ENCODE peak calls at places on chromosome 17, in six cellular contexts. One of them, this sample, is unnamed.

GRCh38 chr17:64940055-64940454 is 20.8 kb upstream of the LRRC37A3 start:
- DNase-seq in colonic mucosa: no peak
- DNase-seq in psoas muscle: no peak
- DNase-seq in tibial nerve: no peak
- DNase-seq in A673: no peak
- DNase-seq in OCI-LY7: no peak
- DNase-seq in this sample: no peak

GRCh38 chr17:55264273-55264639 is 504 bp upstream of the HLF start:
- DNase-seq in colonic mucosa: no peak
- DNase-seq in psoas muscle: no peak
- DNase-seq in tibial nerve: no peak
- DNase-seq in A673: no peak
- DNase-seq in OCI-LY7: no peak
- DNase-seq in this sample: no peak

GRCh38 chr17:44940768-44941167 is 6.8 kb downstream of the KIF18B start:
- DNase-seq in colonic mucosa: no peak
- DNase-seq in psoas muscle: no peak
- DNase-seq in tibial nerve: no peak
- DNase-seq in A673: no peak
- DNase-seq in OCI-LY7: no peak
- DNase-seq in this sample: no peak

GRCh38 chr17:71792966-71793365 is 327.9 kb upstream of the SOX9 start:
- DNase-seq in colonic mucosa: no peak
- DNase-seq in psoas muscle: no peak
- DNase-seq in tibial nerve: no peak
- DNase-seq in A673: no peak
- DNase-seq in OCI-LY7: no peak
- DNase-seq in this sample: no peak

GRCh38 chr17:75843577-75844529 is at the start of gene UNC13D:
- DNase-seq in colonic mucosa: peak
- DNase-seq in psoas muscle: peak
- DNase-seq in tibial nerve: no peak
- DNase-seq in A673: no peak
- DNase-seq in OCI-LY7: peak
- DNase-seq in this sample: peak

GRCh38 chr17:15945493-15946209 is 721 bp downstream of the ADORA2B start:
- DNase-seq in colonic mucosa: peak
- DNase-seq in psoas muscle: no peak
- DNase-seq in tibial nerve: no peak
- DNase-seq in A673: no peak
- DNase-seq in OCI-LY7: no peak
- DNase-seq in this sample: peak

GRCh38 chr17:68909066-68909465 is 46.1 kb downstream of the ABCA8 start:
- DNase-seq in colonic mucosa: no peak
- DNase-seq in psoas muscle: peak
- DNase-seq in tibial nerve: no peak
- DNase-seq in A673: peak
- DNase-seq in OCI-LY7: peak
- DNase-seq in this sample: no peak

GRCh38 chr17:49723423-49723822 is 15.7 kb upstream of the SLC35B1 start:
- DNase-seq in colonic mucosa: peak
- DNase-seq in psoas muscle: peak
- DNase-seq in tibial nerve: peak
- DNase-seq in A673: no peak
- DNase-seq in OCI-LY7: no peak
- DNase-seq in this sample: no peak

GRCh38 chr17:17749921-17750320 is 68.7 kb downstream of the RAI1 start:
- DNase-seq in colonic mucosa: peak
- DNase-seq in psoas muscle: no peak
- DNase-seq in tibial nerve: no peak
- DNase-seq in A673: peak
- DNase-seq in OCI-LY7: peak
- DNase-seq in this sample: peak

GRCh38 chr17:7132511-7133094 is 18.0 kb upstream of the ASGR2 start:
- DNase-seq in colonic mucosa: no peak
- DNase-seq in psoas muscle: no peak
- DNase-seq in tibial nerve: no peak
- DNase-seq in A673: peak
- DNase-seq in OCI-LY7: peak
- DNase-seq in this sample: peak

GRCh38 chr17:4881761-4882555 is 17.4 kb upstream of the C17orf107 start:
- DNase-seq in colonic mucosa: peak
- DNase-seq in psoas muscle: peak
- DNase-seq in tibial nerve: no peak
- DNase-seq in A673: peak
- DNase-seq in OCI-LY7: peak
- DNase-seq in this sample: peak

GRCh38 chr17:34637548-34638525 is 58.5 kb downstream of the TMEM132E start:
- DNase-seq in colonic mucosa: peak
- DNase-seq in psoas muscle: peak
- DNase-seq in tibial nerve: peak
- DNase-seq in A673: peak
- DNase-seq in OCI-LY7: peak
- DNase-seq in this sample: peak

GRCh38 chr17:69179227-69179952 is 37.7 kb upstream of the ABCA6 start:
- DNase-seq in colonic mucosa: no peak
- DNase-seq in psoas muscle: no peak
- DNase-seq in tibial nerve: no peak
- DNase-seq in A673: no peak
- DNase-seq in OCI-LY7: no peak
- DNase-seq in this sample: no peak

GRCh38 chr17:35117984-35118383 is 1.7 kb downstream of the RAD51D start:
- DNase-seq in colonic mucosa: no peak
- DNase-seq in psoas muscle: no peak
- DNase-seq in tibial nerve: no peak
- DNase-seq in A673: peak
- DNase-seq in OCI-LY7: peak
- DNase-seq in this sample: peak

GRCh38 chr17:7476474-7476873 is 3.0 kb downstream of the ZBTB4 start:
- DNase-seq in colonic mucosa: no peak
- DNase-seq in psoas muscle: no peak
- DNase-seq in tibial nerve: no peak
- DNase-seq in A673: no peak
- DNase-seq in OCI-LY7: no peak
- DNase-seq in this sample: no peak

GRCh38 chr17:2174471-2175293 is 119.8 kb downstream of the HIC1 start:
- DNase-seq in colonic mucosa: no peak
- DNase-seq in psoas muscle: peak
- DNase-seq in tibial nerve: peak
- DNase-seq in A673: no peak
- DNase-seq in OCI-LY7: no peak
- DNase-seq in this sample: no peak
- TF ChIP-seq CTCF in colonic mucosa: no peak
- TF ChIP-seq CTCF in psoas muscle: no peak
- TF ChIP-seq CTCF in tibial nerve: no peak
- TF ChIP-seq CTCF in A673: no peak
- TF ChIP-seq CTCF in OCI-LY7: no peak
- TF ChIP-seq CTCF in this sample: no peak

DNA sequence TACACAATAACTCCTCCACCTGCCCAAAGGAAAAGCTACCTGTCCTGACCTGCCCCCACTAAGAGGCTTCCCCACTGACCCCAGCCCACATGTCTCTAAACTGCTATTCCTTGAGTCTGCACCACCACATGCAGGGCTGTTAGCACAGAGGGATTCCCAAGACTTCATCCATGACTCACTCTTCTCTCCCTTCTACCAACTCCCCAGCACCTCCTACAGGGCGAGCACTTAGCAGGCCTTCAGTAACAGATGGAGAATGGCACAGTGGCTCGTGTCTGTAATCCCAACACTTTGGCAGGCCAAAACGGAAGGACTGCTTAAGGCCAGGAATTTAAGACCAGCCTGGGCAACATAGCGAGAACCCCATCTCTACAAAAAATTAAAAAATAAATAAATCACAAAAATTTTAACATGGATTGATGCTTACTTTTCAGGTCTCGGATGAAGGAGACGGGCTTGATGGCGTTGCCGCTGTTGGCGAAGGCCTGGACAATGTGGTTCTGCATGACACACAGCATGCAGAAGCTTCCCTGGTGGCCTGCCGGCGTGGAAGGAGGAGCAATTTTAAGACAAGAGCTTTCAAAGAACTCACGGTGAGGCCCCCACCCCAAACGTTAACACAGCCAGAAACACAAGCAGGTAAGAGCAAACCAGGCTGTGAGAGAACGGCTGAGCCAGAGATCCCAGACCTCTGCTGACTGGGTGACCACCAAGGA is 12.0 kb downstream of the USP36 start:
- DNase-seq in colonic mucosa: no peak
- DNase-seq in psoas muscle: peak
- DNase-seq in tibial nerve: no peak
- DNase-seq in A673: peak
- DNase-seq in OCI-LY7: no peak
- DNase-seq in this sample: peak
- TF ChIP-seq CTCF in colonic mucosa: no peak
- TF ChIP-seq CTCF in psoas muscle: no peak
- TF ChIP-seq CTCF in tibial nerve: no peak
- TF ChIP-seq CTCF in A673: peak
- TF ChIP-seq CTCF in OCI-LY7: peak
- TF ChIP-seq CTCF in this sample: no peak

DNA sequence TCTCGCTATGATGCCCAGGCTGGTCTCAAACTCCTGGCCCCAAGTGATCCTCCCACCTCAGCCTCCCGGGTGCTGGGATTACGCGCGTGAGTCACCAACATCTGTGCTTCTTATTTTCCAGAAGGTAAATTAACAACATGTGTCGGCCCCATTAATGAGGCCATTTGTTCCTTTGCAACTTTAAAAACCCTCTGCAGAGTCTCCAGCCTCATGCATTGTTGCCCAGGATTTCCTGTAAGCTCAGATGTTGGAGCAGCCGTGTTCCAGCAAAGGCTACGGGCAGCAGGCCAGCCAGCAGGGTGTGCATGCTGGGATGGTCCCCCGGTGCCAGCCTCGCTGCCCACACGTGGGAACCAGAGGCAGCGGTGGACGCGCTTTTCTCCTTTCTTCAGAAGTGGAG is 19.1 kb upstream of the HEXD start:
- DNase-seq in colonic mucosa: no peak
- DNase-seq in psoas muscle: peak
- DNase-seq in tibial nerve: peak
- DNase-seq in A673: peak
- DNase-seq in OCI-LY7: no peak
- DNase-seq in this sample: no peak
- TF ChIP-seq CTCF in colonic mucosa: no peak
- TF ChIP-seq CTCF in psoas muscle: no peak
- TF ChIP-seq CTCF in tibial nerve: no peak
- TF ChIP-seq CTCF in A673: no peak
- TF ChIP-seq CTCF in OCI-LY7: no peak
- TF ChIP-seq CTCF in this sample: no peak

GRCh38 chr17:39939588-39940419 is 12.3 kb downstream of the LRRC3C start:
- DNase-seq in colonic mucosa: no peak
- DNase-seq in psoas muscle: no peak
- DNase-seq in tibial nerve: no peak
- DNase-seq in A673: no peak
- DNase-seq in OCI-LY7: peak
- DNase-seq in this sample: peak
- TF ChIP-seq CTCF in colonic mucosa: no peak
- TF ChIP-seq CTCF in psoas muscle: peak
- TF ChIP-seq CTCF in tibial nerve: peak
- TF ChIP-seq CTCF in A673: no peak
- TF ChIP-seq CTCF in OCI-LY7: peak
- TF ChIP-seq CTCF in this sample: peak

GRCh38 chr17:57434361-57434760 is 178.0 kb downstream of the MSI2 start:
- DNase-seq in colonic mucosa: no peak
- DNase-seq in psoas muscle: no peak
- DNase-seq in tibial nerve: no peak
- DNase-seq in A673: no peak
- DNase-seq in OCI-LY7: no peak
- DNase-seq in this sample: no peak

GRCh38 chr17:57436565-57436964 is 180.2 kb downstream of the MSI2 start:
- DNase-seq in colonic mucosa: no peak
- DNase-seq in psoas muscle: no peak
- DNase-seq in tibial nerve: no peak
- DNase-seq in A673: no peak
- DNase-seq in OCI-LY7: no peak
- DNase-seq in this sample: no peak

GRCh38 chr17:57431415-57431814 is 175.1 kb downstream of the MSI2 start:
- DNase-seq in colonic mucosa: no peak
- DNase-seq in psoas muscle: no peak
- DNase-seq in tibial nerve: no peak
- DNase-seq in A673: no peak
- DNase-seq in OCI-LY7: no peak
- DNase-seq in this sample: no peak

GRCh38 chr17:57432507-57433277 is 176.4 kb downstream of the MSI2 start:
- DNase-seq in colonic mucosa: no peak
- DNase-seq in psoas muscle: no peak
- DNase-seq in tibial nerve: no peak
- DNase-seq in A673: no peak
- DNase-seq in OCI-LY7: no peak
- DNase-seq in this sample: no peak

GRCh38 chr17:57433396-57433944 is 177.1 kb downstream of the MSI2 start:
- DNase-seq in colonic mucosa: no peak
- DNase-seq in psoas muscle: no peak
- DNase-seq in tibial nerve: no peak
- DNase-seq in A673: no peak
- DNase-seq in OCI-LY7: no peak
- DNase-seq in this sample: no peak
- TF ChIP-seq CTCF in colonic mucosa: no peak
- TF ChIP-seq CTCF in psoas muscle: no peak
- TF ChIP-seq CTCF in tibial nerve: no peak
- TF ChIP-seq CTCF in A673: no peak
- TF ChIP-seq CTCF in OCI-LY7: no peak
- TF ChIP-seq CTCF in this sample: no peak

DNA sequence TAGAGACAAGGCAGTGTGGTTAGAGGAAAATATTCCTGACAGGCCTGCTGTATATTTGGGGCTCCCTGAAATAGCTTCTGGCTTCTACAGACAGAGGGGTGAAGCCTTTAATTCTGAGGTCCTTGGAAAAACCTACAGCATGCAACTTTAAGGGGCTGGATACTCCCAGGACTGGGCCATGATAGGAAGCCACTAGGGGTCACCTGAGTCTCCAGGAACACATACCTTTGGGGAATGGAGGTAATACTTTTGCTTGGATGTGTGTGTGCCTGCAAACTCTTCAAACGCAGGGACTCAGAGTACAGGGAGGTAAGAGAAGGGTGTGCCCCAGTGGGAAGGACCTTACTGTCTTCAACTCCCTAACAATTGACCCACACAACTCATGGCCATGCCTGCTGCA is 4.1 kb downstream of the ASIC2 start:
- DNase-seq in colonic mucosa: no peak
- DNase-seq in psoas muscle: no peak
- DNase-seq in tibial nerve: no peak
- DNase-seq in A673: no peak
- DNase-seq in OCI-LY7: no peak
- DNase-seq in this sample: no peak
- TF ChIP-seq CTCF in colonic mucosa: no peak
- TF ChIP-seq CTCF in psoas muscle: no peak
- TF ChIP-seq CTCF in tibial nerve: no peak
- TF ChIP-seq CTCF in A673: no peak
- TF ChIP-seq CTCF in OCI-LY7: no peak
- TF ChIP-seq CTCF in this sample: no peak

GRCh38 chr17:80611831-80612230 is 67.2 kb downstream of the RPTOR start:
- DNase-seq in colonic mucosa: no peak
- DNase-seq in psoas muscle: no peak
- DNase-seq in tibial nerve: no peak
- DNase-seq in A673: no peak
- DNase-seq in OCI-LY7: no peak
- DNase-seq in this sample: no peak
- TF ChIP-seq CTCF in colonic mucosa: no peak
- TF ChIP-seq CTCF in psoas muscle: no peak
- TF ChIP-seq CTCF in tibial nerve: no peak
- TF ChIP-seq CTCF in A673: no peak
- TF ChIP-seq CTCF in OCI-LY7: no peak
- TF ChIP-seq CTCF in this sample: no peak

GRCh38 chr17:14481664-14482063 is 180.8 kb downstream of the HS3ST3B1 start:
- DNase-seq in colonic mucosa: no peak
- DNase-seq in psoas muscle: no peak
- DNase-seq in tibial nerve: no peak
- DNase-seq in A673: no peak
- DNase-seq in OCI-LY7: no peak
- DNase-seq in this sample: no peak
- TF ChIP-seq CTCF in colonic mucosa: no peak
- TF ChIP-seq CTCF in psoas muscle: no peak
- TF ChIP-seq CTCF in tibial nerve: no peak
- TF ChIP-seq CTCF in A673: no peak
- TF ChIP-seq CTCF in OCI-LY7: no peak
- TF ChIP-seq CTCF in this sample: no peak